ENCODE peak calls at places on chromosomes 13 and 19, in four cellular contexts. U, V, A and B are unnamed samples.

GRCh38 chr19:34482380-34483250 is 1.1 kb downstream of the WTIP start:
- ATAC-seq in U (no peak), V (no peak), A (peak), B (peak)

GRCh38 chr19:37980419-37980975 is 73.5 kb downstream of the SIPA1L3 start:
- ATAC-seq in V (peak), A (no peak), U (no peak), B (no peak)

GRCh38 chr19:49857834-49858590 is 7.1 kb downstream of the PTOV1 start:
- ATAC-seq in U (no peak), A (no peak), V (no peak), B (no peak)

GRCh38 chr19:46601318-46602224 is at the start of gene CALM3:
- ATAC-seq in V (no peak), A (peak), U (peak), B (no peak)

GRCh38 chr13:113411216-113412023 is 41.9 kb downstream of the ADPRHL1 start:
- ATAC-seq in A (peak), V (no peak), U (no peak), B (peak)

GRCh38 chr19:9914001-9914314 is 22.4 kb downstream of the OLFM2 start:
- ATAC-seq in V (no peak), A (no peak), U (no peak), B (no peak)

GRCh38 chr13:28637714-28638355 is 21.1 kb upstream of the POMP start:
- ATAC-seq in U (peak), V (no peak), A (peak), B (no peak)

GRCh38 chr13:110937511-110938303 is 22.8 kb upstream of the ANKRD10 start:
- ATAC-seq in U (no peak), V (no peak), A (no peak), B (no peak)

GRCh38 chr19:54506079-54506478 is 3.4 kb downstream of the LAIR2 start:
- ATAC-seq in V (no peak), U (no peak), A (no peak), B (no peak)

GRCh38 chr19:17553256-17553655 is 2.2 kb upstream of the COLGALT1 start:
- ATAC-seq in A (no peak), V (no peak), U (no peak), B (peak)

GRCh38 chr13:25928941-25929505 is 122.8 kb downstream of the SHISA2 start:
- ATAC-seq in U (no peak), A (no peak), V (no peak), B (no peak)

GRCh38 chr19:15418112-15418587 is 638 bp downstream of the AKAP8L start:
- ATAC-seq in U (no peak), A (peak), V (no peak), B (no peak)

GRCh38 chr19:41619018-41619571 is 7.8 kb downstream of the CEACAM4 start:
- ATAC-seq in A (no peak), V (peak), U (no peak), B (no peak)
- TF ChIP-seq POLR2AphosphoS5 in A (no peak), V (no peak), U (no peak), B (no peak)

GRCh38 chr13:91470084-91470621 is 71.7 kb downstream of the GPC5 start:
- ATAC-seq in U (no peak), A (no peak), V (no peak), B (no peak)
- TF ChIP-seq EP300 in U (no peak), A (no peak), V (no peak), B (no peak)

DNA sequence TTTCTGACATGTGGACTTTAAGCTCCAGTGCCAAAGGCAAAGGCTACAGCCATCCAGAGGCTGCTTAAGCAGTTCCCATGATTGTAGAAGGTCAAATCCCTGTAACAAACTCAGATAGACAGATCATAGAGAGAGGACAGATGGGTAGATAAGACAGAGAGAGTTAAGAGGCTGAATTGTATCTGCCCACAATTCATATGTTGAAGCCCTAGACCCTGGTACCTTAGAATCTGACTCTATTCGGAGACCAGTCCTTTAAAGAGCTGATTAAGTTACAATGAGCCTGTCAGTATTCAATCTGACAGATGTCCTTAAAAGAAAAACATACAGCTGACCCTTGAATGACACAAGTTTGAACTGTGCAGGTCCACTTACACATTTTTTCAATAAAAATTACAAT is 115.2 kb downstream of the RAP2A start:
- ATAC-seq in A (no peak), U (no peak), V (no peak), B (no peak)
- TF ChIP-seq POLR2AphosphoS5 in A (no peak), U (no peak), V (no peak), B (no peak)

DNA sequence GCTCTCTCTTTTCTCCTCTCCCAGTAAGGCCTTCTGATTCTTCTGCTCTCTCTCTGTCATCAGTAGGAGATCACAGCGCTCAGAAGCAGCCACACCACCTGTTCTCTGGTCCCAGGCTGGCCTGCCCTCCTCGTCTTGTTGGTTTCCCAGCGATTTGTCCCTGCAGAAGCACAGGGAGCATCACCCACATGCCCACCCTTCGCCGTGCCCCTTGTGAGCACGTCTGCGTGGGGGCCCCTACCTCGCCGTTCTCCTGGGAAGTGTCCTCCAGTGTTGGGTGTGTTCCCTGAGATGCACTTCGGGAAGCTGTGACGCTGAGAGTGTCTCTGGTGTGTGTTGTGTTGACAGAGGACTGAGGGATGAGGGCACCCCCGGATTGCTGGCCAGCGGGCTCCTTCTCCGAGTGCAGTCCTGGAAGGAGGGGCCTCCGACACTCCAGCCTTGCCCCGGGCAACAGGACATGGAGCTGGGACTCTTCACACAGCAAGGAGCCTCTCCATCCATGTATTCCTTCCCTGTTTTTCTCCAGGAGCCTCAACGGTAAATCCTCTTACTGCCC is 61.2 kb downstream of the SOX1 start:
- ATAC-seq in U (no peak), V (no peak), A (no peak), B (no peak)
- TF ChIP-seq EP300 in U (no peak), V (no peak), A (no peak), B (no peak)

GRCh38 chr13:20715340-20715732 is 11.8 kb downstream of the IL17D start:
- ATAC-seq in U (no peak), A (no peak), V (no peak), B (no peak)

GRCh38 chr13:20713751-20714150 is 10.3 kb downstream of the IL17D start:
- ATAC-seq in A (peak), V (no peak), U (no peak), B (no peak)

GRCh38 chr13:20713014-20713376 is 9.5 kb downstream of the IL17D start:
- ATAC-seq in A (no peak), U (no peak), V (no peak), B (no peak)

GRCh38 chr13:20714161-20714560 is 10.7 kb downstream of the IL17D start:
- ATAC-seq in U (no peak), V (no peak), A (peak), B (peak)

GRCh38 chr13:20714563-20715339 is 11.3 kb downstream of the IL17D start:
- ATAC-seq in A (peak), V (peak), U (no peak), B (peak)
- TF ChIP-seq POLR2AphosphoS5 in A (no peak), V (no peak), U (no peak), B (peak)

DNA sequence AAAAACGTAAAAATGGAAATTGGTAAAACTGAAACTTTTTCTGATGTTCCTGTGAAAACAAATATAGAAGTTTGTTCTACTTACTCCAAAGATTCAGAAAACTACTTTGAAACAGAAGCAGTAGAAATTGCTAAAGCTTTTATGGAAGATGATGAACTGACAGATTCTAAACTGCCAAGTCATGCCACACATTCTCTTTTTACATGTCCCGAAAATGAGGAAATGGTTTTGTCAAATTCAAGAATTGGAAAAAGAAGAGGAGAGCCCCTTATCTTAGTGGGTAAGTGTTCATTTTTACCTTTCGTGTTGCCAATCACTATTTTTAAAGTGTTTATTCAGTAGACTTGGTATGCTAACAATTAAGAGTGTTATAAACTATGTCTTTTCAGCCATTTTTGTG is 25.6 kb downstream of the BRCA2 start:
- ATAC-seq in A (no peak), V (no peak), U (no peak), B (no peak)
- TF ChIP-seq EP300 in A (no peak), V (no peak), U (no peak), B (no peak)

GRCh38 chr13:50125306-50125555 is 110.0 kb downstream of the KCNRG start:
- ATAC-seq in U (peak), V (no peak), A (peak), B (peak)

GRCh38 chr13:50123515-50123861 is 108.2 kb downstream of the KCNRG start:
- ATAC-seq in A (no peak), U (peak), V (no peak), B (no peak)

GRCh38 chr13:50123002-50123401 is 107.8 kb downstream of the KCNRG start:
- ATAC-seq in V (no peak), U (no peak), A (no peak), B (no peak)

GRCh38 chr13:50124536-50125305 is 109.5 kb downstream of the KCNRG start:
- ATAC-seq in U (peak), A (peak), V (peak), B (peak)

GRCh38 chr13:50123862-50124535 is 108.8 kb downstream of the KCNRG start:
- ATAC-seq in A (peak), V (peak), U (peak), B (peak)
- TF ChIP-seq POLR2AphosphoS5 in A (peak), V (peak), U (no peak), B (peak)

GRCh38 chr19:52637718-52638585 is at the start of gene ZNF83:
- ATAC-seq in A (peak), U (peak), V (peak), B (peak)
- TF ChIP-seq EP300 in A (no peak), U (no peak), V (no peak), B (no peak)

GRCh38 chr19:3981373-3981735 is 3.9 kb downstream of the EEF2 start:
- ATAC-seq in U (no peak), A (no peak), V (no peak), B (no peak)

GRCh38 chr19:3983936-3984583 is 1.2 kb downstream of the EEF2 start:
- ATAC-seq in A (peak), U (peak), V (no peak), B (no peak)

GRCh38 chr19:3983542-3983914 is 1.7 kb downstream of the EEF2 start:
- ATAC-seq in A (no peak), U (no peak), V (no peak), B (no peak)

GRCh38 chr19:3981736-3982681 is 3.3 kb downstream of the EEF2 start:
- ATAC-seq in U (no peak), A (no peak), V (no peak), B (no peak)

GRCh38 chr19:3982701-3983541 is 2.3 kb downstream of the EEF2 start:
- ATAC-seq in A (peak), V (no peak), U (no peak), B (no peak)
- TF ChIP-seq POLR2AphosphoS5 in A (no peak), V (no peak), U (no peak), B (no peak)